ENCODE peak calls at places on chromosomes 12 and 14, in six cellular contexts. M, Q, W, J, O and E are unnamed samples.

GRCh38 chr12:118498171-118498570 is 121.8 kb downstream of the SUDS3 start:
- DNase-seq in O (no peak), Q (no peak), W (peak; percentile 28), J (no peak), M (no peak), E (no peak)

GRCh38 chr12:65830305-65830704 is 6.0 kb downstream of the HMGA2 start:
- DNase-seq in W (no peak), J (no peak), O (no peak), Q (no peak), M (no peak), E (no peak)

GRCh38 chr14:74240794-74241610 is 1.8 kb downstream of the VSX2 start:
- DNase-seq in Q (no peak), J (no peak), M (peak; percentile 36), W (no peak), O (no peak), E (no peak)

GRCh38 chr12:47900480-47901129 is 4.2 kb downstream of the VDR start:
- DNase-seq in O (no peak), Q (no peak), M (no peak), W (no peak), J (no peak), E (peak; percentile 63)

GRCh38 chr12:212383-212798 is 1.6 kb downstream of the SLC6A12 start:
- DNase-seq in W (no peak), M (no peak), Q (no peak), J (no peak), O (no peak), E (no peak)

GRCh38 chr12:26177303-26177702 is 18.1 kb upstream of the SSPN start:
- DNase-seq in J (no peak), O (no peak), M (no peak), Q (no peak), W (no peak), E (no peak)

GRCh38 chr12:46214668-46215429 is 54.0 kb downstream of the SLC38A1 start:
- DNase-seq in W (no peak), J (no peak), M (no peak), O (peak; percentile 66), Q (peak; percentile 76), E (no peak)

GRCh38 chr12:90970471-90970870 is 15.5 kb upstream of the CCER1 start:
- DNase-seq in J (no peak), O (no peak), M (no peak), Q (no peak), W (no peak), E (no peak)

GRCh38 chr14:36241183-36241582 is 64.7 kb upstream of the PTCSC3 start:
- DNase-seq in O (no peak), J (peak; percentile 12), W (no peak), Q (no peak), M (no peak), E (no peak)